ENCODE peak calls at places on chromosomes 2 and 18, in nine cellular contexts. One of them, this sample, is unnamed.

GRCh38 chr2:174778479-174778962 is 14.2 kb upstream of the CHRNA1 start:
- DNase-seq in 8988T: no peak
- DNase-seq in kidney: peak
- DNase-seq in mesendoderm: no peak
- DNase-seq in cardiac fibroblast: peak
- DNase-seq in H7: no peak
- DNase-seq in head of caudate nucleus: no peak
- DNase-seq in GM23248: peak
- DNase-seq in ELR: peak
- DNase-seq in this sample: peak

GRCh38 chr18:56574827-56575226 is 63.6 kb downstream of the TXNL1 start:
- DNase-seq in 8988T: no peak
- DNase-seq in kidney: no peak
- DNase-seq in mesendoderm: no peak
- DNase-seq in cardiac fibroblast: peak
- DNase-seq in H7: no peak
- DNase-seq in head of caudate nucleus: no peak
- DNase-seq in GM23248: no peak
- DNase-seq in ELR: no peak
- DNase-seq in this sample: peak

GRCh38 chr2:120680136-120680761 is 55.4 kb upstream of the GLI2 start:
- DNase-seq in 8988T: peak
- DNase-seq in kidney: peak
- DNase-seq in mesendoderm: peak
- DNase-seq in cardiac fibroblast: peak
- DNase-seq in H7: peak
- DNase-seq in head of caudate nucleus: peak
- DNase-seq in GM23248: peak
- DNase-seq in ELR: peak
- DNase-seq in this sample: peak

GRCh38 chr18:58135806-58136331 is 91.8 kb downstream of the NEDD4L start:
- DNase-seq in 8988T: no peak
- DNase-seq in kidney: no peak
- DNase-seq in mesendoderm: peak
- DNase-seq in cardiac fibroblast: peak
- DNase-seq in H7: peak
- DNase-seq in head of caudate nucleus: peak
- DNase-seq in GM23248: peak
- DNase-seq in ELR: peak
- DNase-seq in this sample: peak

GRCh38 chr2:29810956-29811355 is 110.4 kb downstream of the ALK start:
- DNase-seq in 8988T: no peak
- DNase-seq in kidney: no peak
- DNase-seq in mesendoderm: peak
- DNase-seq in cardiac fibroblast: no peak
- DNase-seq in H7: no peak
- DNase-seq in head of caudate nucleus: no peak
- DNase-seq in GM23248: no peak
- DNase-seq in ELR: no peak
- DNase-seq in this sample: no peak

GRCh38 chr2:61853848-61854434 is at the start of gene FAM161A:
- DNase-seq in 8988T: peak
- DNase-seq in kidney: peak
- DNase-seq in mesendoderm: peak
- DNase-seq in cardiac fibroblast: peak
- DNase-seq in H7: peak
- DNase-seq in head of caudate nucleus: peak
- DNase-seq in GM23248: peak
- DNase-seq in ELR: peak
- DNase-seq in this sample: peak

GRCh38 chr2:72138011-72138881 is 9.4 kb downstream of the CYP26B1 start:
- DNase-seq in 8988T: no peak
- DNase-seq in kidney: peak
- DNase-seq in mesendoderm: no peak
- DNase-seq in cardiac fibroblast: no peak
- DNase-seq in H7: peak
- DNase-seq in head of caudate nucleus: no peak
- DNase-seq in GM23248: no peak
- DNase-seq in ELR: no peak
- DNase-seq in this sample: no peak

GRCh38 chr2:109460553-109461324 is 153.0 kb downstream of the SEPTIN10 start:
- DNase-seq in 8988T: no peak
- DNase-seq in kidney: no peak
- DNase-seq in mesendoderm: no peak
- DNase-seq in cardiac fibroblast: no peak
- DNase-seq in H7: no peak
- DNase-seq in head of caudate nucleus: no peak
- DNase-seq in GM23248: no peak
- DNase-seq in ELR: no peak
- DNase-seq in this sample: no peak

GRCh38 chr2:62814132-62814531 is 108.6 kb downstream of the EHBP1 start:
- DNase-seq in 8988T: no peak
- DNase-seq in kidney: no peak
- DNase-seq in mesendoderm: no peak
- DNase-seq in cardiac fibroblast: peak
- DNase-seq in H7: no peak
- DNase-seq in head of caudate nucleus: no peak
- DNase-seq in GM23248: peak
- DNase-seq in ELR: peak
- DNase-seq in this sample: peak

GRCh38 chr2:172896541-172897144 is 161.0 kb downstream of the RAPGEF4 start:
- DNase-seq in 8988T: no peak
- DNase-seq in kidney: no peak
- DNase-seq in mesendoderm: no peak
- DNase-seq in cardiac fibroblast: no peak
- DNase-seq in H7: no peak
- DNase-seq in head of caudate nucleus: no peak
- DNase-seq in GM23248: no peak
- DNase-seq in ELR: no peak
- DNase-seq in this sample: peak

GRCh38 chr18:58186258-58186948 is 142.4 kb downstream of the NEDD4L start:
- DNase-seq in 8988T: no peak
- DNase-seq in kidney: no peak
- DNase-seq in mesendoderm: peak
- DNase-seq in cardiac fibroblast: peak
- DNase-seq in H7: no peak
- DNase-seq in head of caudate nucleus: no peak
- DNase-seq in GM23248: peak
- DNase-seq in ELR: peak
- DNase-seq in this sample: peak

GRCh38 chr2:175062787-175063585 is 57.8 kb upstream of the CHN1 start:
- DNase-seq in 8988T: no peak
- DNase-seq in kidney: no peak
- DNase-seq in mesendoderm: peak
- DNase-seq in cardiac fibroblast: no peak
- DNase-seq in H7: no peak
- DNase-seq in head of caudate nucleus: no peak
- DNase-seq in GM23248: no peak
- DNase-seq in ELR: no peak
- DNase-seq in this sample: no peak

GRCh38 chr2:146917430-146918037 is 927.3 kb upstream of the ACVR2A start:
- DNase-seq in 8988T: no peak
- DNase-seq in kidney: no peak
- DNase-seq in mesendoderm: no peak
- DNase-seq in cardiac fibroblast: no peak
- DNase-seq in H7: no peak
- DNase-seq in head of caudate nucleus: no peak
- DNase-seq in GM23248: peak
- DNase-seq in ELR: no peak
- DNase-seq in this sample: no peak

GRCh38 chr2:96642564-96643350 is at the start of gene FER1L5:
- DNase-seq in 8988T: no peak
- DNase-seq in kidney: peak
- DNase-seq in mesendoderm: peak
- DNase-seq in cardiac fibroblast: peak
- DNase-seq in H7: peak
- DNase-seq in head of caudate nucleus: peak
- DNase-seq in GM23248: peak
- DNase-seq in ELR: peak
- DNase-seq in this sample: no peak

GRCh38 chr2:84875213-84875560 is 5.7 kb downstream of the TRABD2A start:
- DNase-seq in 8988T: no peak
- DNase-seq in kidney: no peak
- DNase-seq in mesendoderm: no peak
- DNase-seq in cardiac fibroblast: no peak
- DNase-seq in H7: no peak
- DNase-seq in head of caudate nucleus: no peak
- DNase-seq in GM23248: peak
- DNase-seq in ELR: no peak
- DNase-seq in this sample: no peak

GRCh38 chr18:10168477-10168876 is 254.7 kb downstream of the VAPA start:
- DNase-seq in 8988T: no peak
- DNase-seq in kidney: no peak
- DNase-seq in mesendoderm: no peak
- DNase-seq in cardiac fibroblast: no peak
- DNase-seq in H7: no peak
- DNase-seq in head of caudate nucleus: no peak
- DNase-seq in GM23248: no peak
- DNase-seq in ELR: no peak
- DNase-seq in this sample: no peak

GRCh38 chr2:60570281-60570680 is 16.8 kb upstream of the BCL11A start:
- DNase-seq in 8988T: no peak
- DNase-seq in kidney: no peak
- DNase-seq in mesendoderm: no peak
- DNase-seq in cardiac fibroblast: no peak
- DNase-seq in H7: no peak
- DNase-seq in head of caudate nucleus: no peak
- DNase-seq in GM23248: no peak
- DNase-seq in ELR: peak
- DNase-seq in this sample: no peak

GRCh38 chr18:3100498-3101132 is 87.7 kb upstream of the LPIN2 start:
- DNase-seq in 8988T: no peak
- DNase-seq in kidney: no peak
- DNase-seq in mesendoderm: no peak
- DNase-seq in cardiac fibroblast: no peak
- DNase-seq in H7: no peak
- DNase-seq in head of caudate nucleus: no peak
- DNase-seq in GM23248: no peak
- DNase-seq in ELR: no peak
- DNase-seq in this sample: no peak

GRCh38 chr2:192146069-192147006 is 48.4 kb downstream of the TMEFF2 start:
- DNase-seq in 8988T: no peak
- DNase-seq in kidney: no peak
- DNase-seq in mesendoderm: peak
- DNase-seq in cardiac fibroblast: peak
- DNase-seq in H7: no peak
- DNase-seq in head of caudate nucleus: no peak
- DNase-seq in GM23248: peak
- DNase-seq in ELR: peak
- DNase-seq in this sample: peak

GRCh38 chr18:79203017-79203605 is 133.9 kb downstream of the ATP9B start:
- DNase-seq in 8988T: no peak
- DNase-seq in kidney: no peak
- DNase-seq in mesendoderm: no peak
- DNase-seq in cardiac fibroblast: no peak
- DNase-seq in H7: no peak
- DNase-seq in head of caudate nucleus: no peak
- DNase-seq in GM23248: peak
- DNase-seq in ELR: peak
- DNase-seq in this sample: no peak

This sample was measured in foreskin melanocyte.